ENCODE peak calls at places on chromosomes 6 and 20, in nine cellular contexts. R, P, W, G, H, E, D, A and U are unnamed samples.

GRCh38 chr6:106084106-106084963 is 1.8 kb upstream of the PRDM1 start:
- DNase-seq in G (no peak), W (peak; percentile 84), D (peak; percentile 92), E (peak; percentile 25), R (peak; percentile 89), A (peak; percentile 89), H (peak; percentile 67), P (no peak), U (peak; percentile 44)

GRCh38 chr6:158039571-158040050 is 57.9 kb downstream of the SYNJ2 start:
- DNase-seq in D (peak; percentile 68), H (no peak), R (no peak), A (no peak), G (peak; percentile 51), P (no peak), E (no peak), W (no peak), U (no peak)

GRCh38 chr20:44361021-44361420 is 5.5 kb downstream of the HNF4A start:
- DNase-seq in A (peak; percentile 5), R (no peak), G (no peak), P (no peak), H (no peak), E (no peak), D (no peak), W (no peak), U (no peak)

GRCh38 chr20:45407067-45407745 is 883 bp upstream of the DBNDD2 start:
- DNase-seq in H (peak; percentile 62), E (peak; percentile 76), D (no peak), R (no peak), P (no peak), G (peak; percentile 61), W (peak; percentile 66), A (no peak), U (no peak)

GRCh38 chr6:2877960-2878359 is 25.1 kb downstream of the SERPINB9 start:
- DNase-seq in E (no peak), G (no peak), H (no peak), W (no peak), R (no peak), A (no peak), P (peak; percentile 59), D (no peak), U (no peak)

GRCh38 chr6:90466191-90466940 is 120.5 kb downstream of the MAP3K7 start:
- DNase-seq in G (no peak), P (no peak), D (no peak), R (no peak), W (no peak), H (no peak), A (no peak), E (no peak), U (no peak)

GRCh38 chr6:12791371-12791770 is 74.8 kb downstream of the PHACTR1 start:
- DNase-seq in H (no peak), A (no peak), P (no peak), R (no peak), W (no peak), E (no peak), D (no peak), G (no peak), U (no peak)

GRCh38 chr6:69768664-69769063 is 28.1 kb downstream of the LMBRD1 start:
- DNase-seq in A (no peak), E (no peak), W (no peak), P (no peak), G (no peak), D (no peak), H (no peak), R (no peak), U (no peak)

GRCh38 chr6:74369556-74369993 is 673.6 kb downstream of the CD109 start:
- DNase-seq in P (no peak), H (no peak), R (peak; percentile 83), A (peak; percentile 58), W (no peak), E (no peak), D (no peak), G (no peak), U (no peak)

GRCh38 chr20:8399963-8400362 is 267.9 kb downstream of the PLCB1 start:
- DNase-seq in A (no peak), W (no peak), P (no peak), R (no peak), G (no peak), H (no peak), E (no peak), D (no peak), U (peak; percentile 16)

GRCh38 chr6:24991748-24992467 is 56.1 kb upstream of the RIPOR2 start:
- DNase-seq in W (peak; percentile 84), H (peak; percentile 53), G (no peak), R (no peak), P (peak; percentile 80), A (no peak), E (peak; percentile 42), D (peak; percentile 40), U (peak; percentile 81)

GRCh38 chr6:148146717-148147116 is 195.9 kb upstream of the SASH1 start:
- DNase-seq in E (no peak), W (peak; percentile 26), P (peak; percentile 54), H (no peak), G (no peak), R (peak; percentile 4), D (no peak), A (no peak), U (no peak)

GRCh38 chr6:110514818-110515217 is 38.4 kb upstream of the SLC22A16 start:
- DNase-seq in P (no peak), D (no peak), R (no peak), G (no peak), H (no peak), A (no peak), W (no peak), E (no peak), U (no peak)

GRCh38 chr6:125445054-125445453 is 143.3 kb upstream of the HDDC2 start:
- DNase-seq in R (no peak), G (no peak), E (no peak), P (no peak), D (no peak), A (no peak), H (no peak), W (no peak), U (no peak)

GRCh38 chr6:64732888-64733287 is 974.1 kb downstream of the EYS start:
- DNase-seq in E (no peak), P (no peak), G (no peak), D (no peak), W (peak; percentile 45), R (no peak), A (no peak), H (no peak), U (no peak)

GRCh38 chr20:22691369-22692118 is 107.2 kb upstream of the FOXA2 start:
- DNase-seq in W (peak; percentile 85), E (peak; percentile 82), R (peak; percentile 10), A (peak; percentile 24), H (peak; percentile 52), G (peak; percentile 73), P (peak; percentile 23), D (peak; percentile 85), U (peak; percentile 60)

GRCh38 chr20:57996465-57996864 is 232.0 kb downstream of the ANKRD60 start:
- DNase-seq in G (no peak), E (no peak), P (no peak), A (no peak), R (no peak), H (no peak), W (no peak), D (no peak), U (no peak)

GRCh38 chr20:61600061-61600460 is 348.0 kb downstream of the CDH4 start:
- DNase-seq in E (no peak), H (no peak), G (no peak), W (no peak), D (no peak), P (no peak), R (no peak), A (no peak), U (no peak)
- H3K4me3 ChIP-seq in E (no peak overlapping the region), H (no peak overlapping the region), G (no peak overlapping the region), W (no peak overlapping the region), D (no peak overlapping the region), P (no peak overlapping the region), R (no peak overlapping the region), A (no peak overlapping the region), U (no peak overlapping the region)

GRCh38 chr6:133242761-133243590 is 1.8 kb downstream of the EYA4 start:
- DNase-seq in E (peak; percentile 6), D (peak; percentile 58), P (no peak), W (peak; percentile 45), R (no peak), H (no peak), A (no peak), G (peak; percentile 29), U (no peak)
- H3K4me3 ChIP-seq in E (peak overlapping the region; percentile 68), D (peak overlapping the region; percentile 69), P (no peak overlapping the region), W (peak overlapping the region; percentile 80), R (peak overlapping the region; percentile 66), H (no peak overlapping the region), A (no peak overlapping the region), G (peak overlapping the region; percentile 93), U (no peak overlapping the region)

DNA sequence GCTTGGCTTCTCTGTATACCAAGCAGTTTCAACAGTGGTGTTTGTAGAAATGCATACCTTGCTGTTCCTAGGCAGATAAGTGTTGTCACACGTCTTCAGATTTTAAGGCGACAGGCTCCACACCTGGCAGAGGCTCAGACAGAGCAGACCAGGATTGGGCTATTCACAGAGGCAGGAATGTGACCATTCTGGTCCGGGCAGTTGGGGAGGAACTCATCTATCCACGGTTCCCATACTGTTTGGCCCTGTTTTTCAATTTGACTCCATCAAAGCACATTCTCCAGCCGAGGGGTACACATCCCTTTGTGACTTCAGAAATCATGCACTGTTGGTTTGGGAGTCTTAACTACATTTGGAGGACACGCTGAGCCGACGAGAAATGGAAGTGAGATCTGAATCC is 45.5 kb downstream of the UTRN start:
- DNase-seq in G (no peak), E (no peak), W (peak; percentile 98), R (no peak), A (no peak), H (no peak), P (no peak), D (no peak), U (no peak)
- H3K4me3 ChIP-seq in G (no peak overlapping the region), E (no peak overlapping the region), W (peak overlapping the region; percentile 39), R (no peak overlapping the region), A (no peak overlapping the region), H (no peak overlapping the region), P (no peak overlapping the region), D (no peak overlapping the region), U (no peak overlapping the region)

DNA sequence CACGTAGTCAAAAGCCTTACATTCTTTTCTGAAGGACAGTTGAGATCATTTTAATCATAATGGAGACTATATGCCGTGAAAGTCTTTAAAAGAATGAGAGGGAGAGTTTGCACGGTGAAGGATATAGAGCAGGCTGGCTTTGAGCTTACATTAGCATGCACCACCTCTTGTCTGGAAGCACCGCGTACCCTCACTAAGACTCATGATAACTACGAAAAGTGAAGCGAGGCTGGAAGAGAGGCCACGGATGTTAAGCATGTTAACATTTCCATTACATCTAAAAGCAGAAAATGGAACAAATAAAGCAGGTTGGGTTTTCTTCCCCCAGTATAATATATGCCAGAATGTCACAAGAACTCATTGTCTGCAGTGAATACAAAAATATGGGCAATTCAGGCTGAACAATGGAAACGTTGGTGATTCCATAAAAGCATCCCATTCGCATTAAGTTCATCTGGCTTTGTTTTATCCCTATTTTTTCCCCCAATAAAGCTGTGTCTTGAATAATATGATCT is 40.6 kb upstream of the NKX2-2 start:
- DNase-seq in H (no peak), W (no peak), E (no peak), D (no peak), R (no peak), A (no peak), P (no peak), G (no peak), U (no peak)
- H3K4me3 ChIP-seq in H (no peak overlapping the region), W (no peak overlapping the region), E (no peak overlapping the region), D (no peak overlapping the region), R (no peak overlapping the region), A (no peak overlapping the region), P (no peak overlapping the region), G (no peak overlapping the region), U (no peak overlapping the region)